ENCODE peak calls at places on chromosomes 1 and 21, in six cellular contexts. G is A549, V is fibroblast of mammary gland, T is LNCaP clone FGC, L is cardiac fibroblast, R is upper lobe of right lung. Y is an unnamed sample.

GRCh38 chr1:110196917-110197782 is 13.0 kb upstream of the KCNC4 start:
- DNase-seq in G (peak; percentile 77), V (peak; percentile 50), T (no peak), L (peak; percentile 49), R (no peak), Y (peak; percentile 75)

GRCh38 chr21:28776251-28776650 is 216.4 kb downstream of the LTN1 start:
- DNase-seq in G (no peak), V (peak; percentile 96), T (no peak), L (peak; percentile 59), R (no peak), Y (peak; percentile 93)

GRCh38 chr1:193634470-193634869 is 448.1 kb upstream of the B3GALT2 start:
- DNase-seq in G (no peak), V (no peak), T (no peak), L (peak; percentile 22), R (no peak), Y (peak; percentile 2)

GRCh38 chr1:206080421-206080820 is 27.4 kb downstream of the RHEX start:
- DNase-seq in G (no peak), V (no peak), T (no peak), L (no peak), R (no peak), Y (no peak)

GRCh38 chr21:15732290-15732995 is 2.7 kb downstream of the USP25 start:
- DNase-seq in G (no peak), V (peak; percentile 47), T (no peak), L (peak; percentile 50), R (no peak), Y (peak; percentile 24)

GRCh38 chr1:211683396-211684297 is 8.2 kb upstream of the NEK2 start:
- DNase-seq in G (no peak), V (no peak), T (no peak), L (no peak), R (no peak), Y (no peak)

GRCh38 chr1:94871031-94871430 is 50.9 kb downstream of the SLC44A3 start:
- DNase-seq in G (no peak), V (peak; percentile 16), T (no peak), L (no peak), R (no peak), Y (peak; percentile 15)

GRCh38 chr21:26091480-26092018 is 79.0 kb downstream of the APP start:
- DNase-seq in G (no peak), V (no peak), T (no peak), L (no peak), R (no peak), Y (no peak)

GRCh38 chr1:18452550-18452949 is 28.2 kb upstream of the KLHDC7A start:
- DNase-seq in G (peak; percentile 13), V (peak; percentile 10), T (no peak), L (peak; percentile 2), R (no peak), Y (peak; percentile 21)

GRCh38 chr1:31705080-31705866 is 1.5 kb upstream of the COL16A1 start:
- DNase-seq in G (peak; percentile 19), V (peak; percentile 72), T (no peak), L (peak; percentile 62), R (no peak), Y (peak; percentile 82)

GRCh38 chr21:33018707-33019455 is 6.9 kb upstream of the OLIG2 start:
- DNase-seq in G (no peak), V (no peak), T (no peak), L (no peak), R (no peak), Y (no peak)

GRCh38 chr1:181324797-181325616 is 158.3 kb upstream of the CACNA1E start:
- DNase-seq in G (peak; percentile 60), V (no peak), T (no peak), L (no peak), R (no peak), Y (no peak)

GRCh38 chr1:31063636-31064035 is 1.9 kb downstream of the PUM1 start:
- DNase-seq in G (no peak), V (no peak), T (no peak), L (no peak), R (no peak), Y (peak; percentile 36)

GRCh38 chr1:104932949-104933679 is 1183.4 kb downstream of the AMY1C start:
- DNase-seq in G (no peak), V (no peak), T (no peak), L (no peak), R (no peak), Y (no peak)

GRCh38 chr1:204941415-204942338 is 71.0 kb downstream of the NFASC start:
- DNase-seq in G (peak; percentile 52), V (peak; percentile 65), T (no peak), L (peak; percentile 66), R (peak; percentile 75), Y (peak; percentile 78)

GRCh38 chr1:206925116-206925736 is 3.5 kb upstream of the FCMR start:
- DNase-seq in G (no peak), V (no peak), T (no peak), L (no peak), R (peak; percentile 82), Y (peak; percentile 8)

GRCh38 chr1:180527270-180527669 is 24.9 kb upstream of the ACBD6 start:
- DNase-seq in G (no peak), V (peak; percentile 48), T (no peak), L (peak; percentile 21), R (no peak), Y (peak; percentile 75)

GRCh38 chr1:38030596-38031512 is 15.7 kb downstream of the POU3F1 start:
- DNase-seq in G (no peak), V (no peak), T (no peak), L (no peak), R (no peak), Y (no peak)

GRCh38 chr1:38028105-38028591 is 15.6 kb downstream of the UTP11 start:
- DNase-seq in G (no peak), V (peak; percentile 34), T (no peak), L (no peak), R (peak; percentile 30), Y (peak; percentile 51)

GRCh38 chr1:38028671-38029070 is 16.1 kb downstream of the UTP11 start:
- DNase-seq in G (no peak), V (no peak), T (no peak), L (no peak), R (no peak), Y (no peak)

GRCh38 chr1:38029725-38030511 is 16.7 kb downstream of the POU3F1 start:
- DNase-seq in G (no peak), V (peak; percentile 72), T (no peak), L (peak; percentile 66), R (no peak), Y (peak; percentile 82)

DNA sequence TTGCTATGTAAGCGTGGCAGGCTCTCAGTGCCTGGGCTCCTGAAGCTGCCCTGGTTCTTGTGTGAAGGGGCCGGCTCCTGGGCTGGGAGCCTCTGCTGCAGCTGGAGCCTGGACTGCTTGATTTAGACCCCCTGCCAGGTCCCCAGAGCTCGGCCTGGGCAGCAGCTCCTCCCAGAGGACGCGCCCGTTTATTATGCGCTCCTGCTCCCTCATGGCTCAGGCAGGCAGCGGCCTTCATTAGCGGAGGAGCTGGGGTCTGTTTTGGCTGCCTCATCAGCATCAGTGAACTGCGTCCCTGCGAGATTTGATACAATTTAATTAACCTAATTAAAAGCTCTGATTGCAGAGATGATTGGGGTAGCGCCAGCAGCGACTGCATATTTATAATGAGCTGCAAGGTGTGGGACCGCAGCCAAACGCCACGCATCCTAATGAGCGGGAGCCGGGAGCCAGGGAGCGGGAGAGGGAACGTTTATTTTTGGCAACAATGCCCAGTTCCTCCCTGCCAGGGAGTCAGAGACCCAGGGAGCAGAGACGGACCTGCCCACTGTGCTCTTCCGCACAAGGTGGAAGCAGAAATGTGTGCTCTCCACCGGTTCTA is 16.6 kb downstream of the UTP11 start:
- DNase-seq in G (no peak), V (peak; percentile 44), T (no peak), L (peak; percentile 50), R (no peak), Y (peak; percentile 49)
- H3K4me3 ChIP-seq in G (no peak overlapping the region), V (no peak overlapping the region), T (no peak overlapping the region), L (no peak overlapping the region), R (no peak overlapping the region), Y (no peak overlapping the region)

DNA sequence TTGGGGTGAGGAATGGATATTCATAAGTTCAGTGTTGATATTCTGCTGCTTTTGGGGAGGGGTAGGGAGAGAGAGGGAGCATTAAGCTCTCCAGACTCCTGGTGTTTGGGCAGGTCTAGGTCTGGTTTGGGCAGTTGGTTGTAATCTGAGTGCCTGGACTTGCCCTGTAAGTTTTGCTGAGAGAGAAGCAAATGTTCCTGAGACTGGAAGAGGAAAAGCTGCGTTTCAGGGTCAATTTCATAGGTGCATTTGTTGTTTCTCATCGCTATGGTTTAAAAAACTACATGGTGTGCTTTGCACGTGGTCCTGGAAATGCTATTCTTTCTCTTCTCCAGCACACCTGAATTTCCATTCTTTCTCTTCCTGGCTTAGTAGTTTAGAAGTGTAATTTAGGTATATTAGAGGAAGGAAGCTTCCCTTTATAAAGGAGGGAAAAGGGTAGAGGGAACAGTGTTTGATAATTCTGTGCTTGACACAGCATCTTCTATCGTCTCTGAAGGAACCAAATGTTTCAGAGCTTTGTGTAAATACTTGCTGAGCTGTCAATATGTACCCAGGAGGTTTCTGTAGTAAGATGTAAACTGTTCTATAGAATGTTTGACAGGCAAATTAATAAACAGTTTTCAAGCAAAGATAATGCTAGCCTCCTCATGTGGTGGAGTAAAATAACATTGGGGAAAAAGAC is 6.3 kb downstream of the ARID1A start:
- DNase-seq in G (no peak), V (no peak), T (no peak), L (no peak), R (no peak), Y (no peak)
- H3K4me3 ChIP-seq in G (no peak overlapping the region), V (no peak overlapping the region), T (peak overlapping the region; percentile 31), L (no peak overlapping the region), R (no peak overlapping the region), Y (no peak overlapping the region)

GRCh38 chr1:156705918-156706646 is 699 bp upstream of the CRABP2 start:
- DNase-seq in G (peak; percentile 62), V (peak; percentile 67), T (no peak), L (peak; percentile 59), R (no peak), Y (peak; percentile 73)

GRCh38 chr1:156703741-156704140 is 1.6 kb downstream of the CRABP2 start:
- DNase-seq in G (no peak), V (no peak), T (no peak), L (no peak), R (no peak), Y (peak; percentile 23)

GRCh38 chr1:156705321-156705917 is at the start of gene CRABP2:
- DNase-seq in G (no peak), V (peak; percentile 28), T (no peak), L (no peak), R (no peak), Y (peak; percentile 62)

GRCh38 chr1:156704166-156704711 is 1.1 kb downstream of the CRABP2 start:
- DNase-seq in G (no peak), V (no peak), T (no peak), L (no peak), R (no peak), Y (no peak)

GRCh38 chr1:156704930-156705320 is 458 bp downstream of the CRABP2 start:
- DNase-seq in G (peak; percentile 53), V (peak; percentile 78), T (no peak), L (peak; percentile 64), R (no peak), Y (peak; percentile 92)
- H3K4me3 ChIP-seq in G (peak overlapping the region; percentile 45), V (peak overlapping the region; percentile 43), T (no peak overlapping the region), L (peak overlapping the region; percentile 42), R (peak overlapping the region; percentile 48), Y (peak overlapping the region; percentile 71)

DNA sequence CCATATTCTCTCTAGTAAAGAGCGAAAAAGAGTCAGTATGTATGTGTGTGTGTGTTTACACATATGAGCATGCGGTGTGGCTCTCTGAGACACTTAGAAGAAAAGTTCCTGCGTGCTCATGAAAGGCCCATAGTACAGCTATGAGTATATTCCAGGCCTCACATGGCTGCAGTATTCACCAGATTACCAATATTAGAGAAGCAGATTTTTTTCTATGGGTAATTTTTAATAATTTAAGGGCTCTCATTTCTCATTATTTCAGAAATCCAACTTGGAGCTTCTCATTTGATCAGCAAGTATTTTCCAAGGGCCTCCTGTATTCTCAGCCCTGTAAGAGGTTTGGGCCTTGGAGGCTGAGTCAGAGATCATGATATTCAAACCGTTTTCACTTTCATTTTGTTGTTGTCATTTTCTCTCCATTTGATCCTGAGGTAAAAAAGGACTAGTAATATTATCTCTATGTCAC is 232.9 kb upstream of the SGIP1 start:
- DNase-seq in G (no peak), V (peak; percentile 69), T (no peak), L (peak; percentile 74), R (no peak), Y (peak; percentile 78)
- H3K4me3 ChIP-seq in G (no peak overlapping the region), V (no peak overlapping the region), T (no peak overlapping the region), L (no peak overlapping the region), R (peak overlapping the region; percentile 23), Y (peak overlapping the region; percentile 67)